ENCODE peak calls at places on chromosome 22, in seven cellular contexts. One of them, this sample, is unnamed.

GRCh38 chr22:28268845-28269244 is 349.8 kb upstream of the PITPNB start:
- DNase-seq in fibroblast of lung: no peak
- DNase-seq in brain microvascular endothelial cell: no peak
- DNase-seq in ovary: no peak
- DNase-seq in A549: no peak
- DNase-seq in GM23338: no peak
- DNase-seq in cardiac muscle cell: no peak
- DNase-seq in this sample: no peak

GRCh38 chr22:17243524-17243923 is 24.3 kb upstream of the ADA2 start:
- DNase-seq in GM23338: no peak
- DNase-seq in brain microvascular endothelial cell: no peak
- DNase-seq in ovary: no peak
- DNase-seq in cardiac muscle cell: no peak
- DNase-seq in fibroblast of lung: no peak
- DNase-seq in A549: peak; percentile 9
- DNase-seq in this sample: no peak

GRCh38 chr22:45551310-45552016 is 48.8 kb downstream of the FBLN1 start:
- DNase-seq in fibroblast of lung: no peak
- DNase-seq in brain microvascular endothelial cell: no peak
- DNase-seq in ovary: peak; percentile 75
- DNase-seq in cardiac muscle cell: peak; percentile 28
- DNase-seq in A549: no peak
- DNase-seq in GM23338: no peak
- DNase-seq in this sample: no peak

GRCh38 chr22:19604711-19605268 is 80.6 kb upstream of the CLDN5 start:
- DNase-seq in A549: no peak
- DNase-seq in fibroblast of lung: no peak
- DNase-seq in brain microvascular endothelial cell: no peak
- DNase-seq in cardiac muscle cell: no peak
- DNase-seq in ovary: no peak
- DNase-seq in GM23338: no peak
- DNase-seq in this sample: no peak

GRCh38 chr22:48347311-48347710 is 1480.4 kb downstream of the BRD1 start:
- DNase-seq in A549: no peak
- DNase-seq in cardiac muscle cell: no peak
- DNase-seq in ovary: no peak
- DNase-seq in brain microvascular endothelial cell: no peak
- DNase-seq in fibroblast of lung: no peak
- DNase-seq in GM23338: no peak
- DNase-seq in this sample: no peak

GRCh38 chr22:17232406-17232805 is 13.2 kb upstream of the ADA2 start:
- DNase-seq in A549: no peak
- DNase-seq in GM23338: peak; percentile 42
- DNase-seq in cardiac muscle cell: no peak
- DNase-seq in fibroblast of lung: no peak
- DNase-seq in ovary: no peak
- DNase-seq in brain microvascular endothelial cell: no peak
- DNase-seq in this sample: no peak

GRCh38 chr22:20750461-20751184 is 23.3 kb upstream of the SERPIND1 start:
- DNase-seq in brain microvascular endothelial cell: peak; percentile 86
- DNase-seq in A549: peak; percentile 25
- DNase-seq in ovary: peak; percentile 62
- DNase-seq in GM23338: no peak
- DNase-seq in fibroblast of lung: peak; percentile 78
- DNase-seq in cardiac muscle cell: peak; percentile 84
- DNase-seq in this sample: peak; percentile 75

GRCh38 chr22:49163960-49164690 is 663.5 kb downstream of the BRD1 start:
- DNase-seq in A549: no peak
- DNase-seq in GM23338: no peak
- DNase-seq in brain microvascular endothelial cell: no peak
- DNase-seq in fibroblast of lung: no peak
- DNase-seq in cardiac muscle cell: no peak
- DNase-seq in ovary: no peak
- DNase-seq in this sample: no peak

GRCh38 chr22:16866167-16866566 is 41.0 kb upstream of the XKR3 start:
- DNase-seq in brain microvascular endothelial cell: no peak
- DNase-seq in cardiac muscle cell: no peak
- DNase-seq in GM23338: no peak
- DNase-seq in fibroblast of lung: no peak
- DNase-seq in A549: no peak
- DNase-seq in ovary: no peak
- DNase-seq in this sample: no peak

GRCh38 chr22:40637181-40638150 is 947 bp upstream of the MRTFA start:
- DNase-seq in ovary: no peak
- DNase-seq in brain microvascular endothelial cell: no peak
- DNase-seq in cardiac muscle cell: no peak
- DNase-seq in fibroblast of lung: no peak
- DNase-seq in A549: no peak
- DNase-seq in GM23338: peak; percentile 37
- DNase-seq in this sample: peak; percentile 56

GRCh38 chr22:40636380-40637180 is at the start of gene MRTFA:
- DNase-seq in ovary: peak; percentile 100
- DNase-seq in cardiac muscle cell: peak; percentile 100
- DNase-seq in fibroblast of lung: peak; percentile 100
- DNase-seq in A549: peak; percentile 99
- DNase-seq in GM23338: peak; percentile 100
- DNase-seq in brain microvascular endothelial cell: peak; percentile 100
- DNase-seq in this sample: peak; percentile 100

GRCh38 chr22:40635940-40636379 is 559 bp downstream of the MRTFA start:
- DNase-seq in ovary: no peak
- DNase-seq in fibroblast of lung: no peak
- DNase-seq in GM23338: peak; percentile 50
- DNase-seq in cardiac muscle cell: no peak
- DNase-seq in brain microvascular endothelial cell: no peak
- DNase-seq in A549: no peak
- DNase-seq in this sample: no peak

GRCh38 chr22:40634119-40634903 is 2.2 kb downstream of the MRTFA start:
- DNase-seq in fibroblast of lung: no peak
- DNase-seq in ovary: no peak
- DNase-seq in brain microvascular endothelial cell: no peak
- DNase-seq in A549: no peak
- DNase-seq in GM23338: no peak
- DNase-seq in cardiac muscle cell: no peak
- DNase-seq in this sample: no peak

DNA sequence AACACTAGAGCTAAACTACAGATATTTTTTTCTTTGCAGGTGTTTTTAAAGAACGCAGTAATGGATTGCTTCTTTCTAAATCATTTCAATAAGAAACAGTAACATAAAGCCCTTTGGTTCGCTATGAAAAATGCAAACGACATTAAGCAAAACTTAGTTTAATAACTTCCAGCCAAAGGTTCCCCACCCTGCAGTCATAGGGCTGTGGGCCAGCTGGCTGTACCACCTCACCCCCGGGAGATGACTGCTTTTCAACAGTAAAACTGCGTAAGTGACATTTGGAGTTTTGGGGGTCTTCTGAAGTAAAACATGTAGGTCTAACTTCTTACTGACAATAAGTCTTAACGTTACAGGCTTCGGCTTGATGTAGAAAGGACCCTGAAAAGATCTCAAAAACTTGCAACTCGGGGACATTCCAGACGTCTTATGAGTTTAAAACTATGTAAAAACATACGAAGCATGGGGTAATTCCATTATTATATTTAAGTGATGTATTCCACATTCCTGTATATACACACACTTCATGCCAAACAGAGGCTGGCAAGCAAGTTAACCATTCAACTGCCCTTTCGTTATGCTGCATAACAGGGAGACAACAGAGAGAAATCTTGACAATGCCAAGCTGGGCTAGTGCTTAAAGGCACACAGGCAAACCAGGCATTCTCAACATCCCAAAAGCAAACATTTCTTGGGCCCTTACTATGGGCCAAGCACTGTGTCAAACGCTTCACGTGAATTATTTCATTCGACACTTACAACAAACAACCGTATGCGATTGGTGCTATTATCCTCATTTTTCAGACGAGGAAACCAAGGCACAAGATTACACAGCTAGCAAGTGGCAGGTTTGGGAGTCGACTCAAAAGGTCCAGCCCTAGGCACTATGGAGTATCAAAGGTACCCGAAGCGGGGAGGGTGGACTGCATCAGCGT is 1.2 kb downstream of the MRTFA start:
- DNase-seq in A549: no peak
- DNase-seq in fibroblast of lung: peak; percentile 56
- DNase-seq in GM23338: peak; percentile 17
- DNase-seq in cardiac muscle cell: peak; percentile 37
- DNase-seq in ovary: no peak
- DNase-seq in brain microvascular endothelial cell: no peak
- DNase-seq in this sample: no peak
- H3K27ac ChIP-seq in A549: peak overlapping the region; percentile 89
- H3K27ac ChIP-seq in fibroblast of lung: peak overlapping the region; percentile 92
- H3K27ac ChIP-seq in GM23338: no peak overlapping the region
- H3K27ac ChIP-seq in cardiac muscle cell: no peak overlapping the region
- H3K27ac ChIP-seq in ovary: peak overlapping the region; percentile 90
- H3K27ac ChIP-seq in brain microvascular endothelial cell: no peak overlapping the region
- H3K27ac ChIP-seq in this sample: peak overlapping the region; percentile 95

GRCh38 chr22:23270212-23270733 is 90.0 kb downstream of the BCR start:
- DNase-seq in GM23338: peak; percentile 57
- DNase-seq in cardiac muscle cell: no peak
- DNase-seq in fibroblast of lung: peak; percentile 27
- DNase-seq in ovary: no peak
- DNase-seq in A549: no peak
- DNase-seq in brain microvascular endothelial cell: no peak
- DNase-seq in this sample: no peak
- TF ChIP-seq CTCF in GM23338: no peak
- TF ChIP-seq CTCF in cardiac muscle cell: no peak
- TF ChIP-seq CTCF in fibroblast of lung: peak; percentile 54
- TF ChIP-seq CTCF in ovary: no peak
- TF ChIP-seq CTCF in A549: no peak
- TF ChIP-seq CTCF in brain microvascular endothelial cell: peak; percentile 48
- TF ChIP-seq CTCF in this sample: no peak

GRCh38 chr22:41365425-41365824 is 16.3 kb upstream of the TEF start:
- DNase-seq in cardiac muscle cell: no peak
- DNase-seq in ovary: no peak
- DNase-seq in fibroblast of lung: no peak
- DNase-seq in A549: no peak
- DNase-seq in GM23338: no peak
- DNase-seq in brain microvascular endothelial cell: no peak
- DNase-seq in this sample: no peak

GRCh38 chr22:41367680-41368542 is 13.8 kb upstream of the TEF start:
- DNase-seq in brain microvascular endothelial cell: no peak
- DNase-seq in cardiac muscle cell: peak; percentile 62
- DNase-seq in fibroblast of lung: no peak
- DNase-seq in A549: no peak
- DNase-seq in GM23338: peak; percentile 45
- DNase-seq in ovary: peak; percentile 69
- DNase-seq in this sample: peak; percentile 66

GRCh38 chr22:41368543-41368817 is 13.3 kb upstream of the TEF start:
- DNase-seq in GM23338: no peak
- DNase-seq in cardiac muscle cell: no peak
- DNase-seq in brain microvascular endothelial cell: no peak
- DNase-seq in fibroblast of lung: no peak
- DNase-seq in A549: no peak
- DNase-seq in ovary: no peak
- DNase-seq in this sample: no peak

GRCh38 chr22:41366323-41367014 is 15.3 kb upstream of the TEF start:
- DNase-seq in ovary: no peak
- DNase-seq in fibroblast of lung: peak; percentile 11
- DNase-seq in cardiac muscle cell: no peak
- DNase-seq in A549: no peak
- DNase-seq in GM23338: no peak
- DNase-seq in brain microvascular endothelial cell: no peak
- DNase-seq in this sample: no peak

DNA sequence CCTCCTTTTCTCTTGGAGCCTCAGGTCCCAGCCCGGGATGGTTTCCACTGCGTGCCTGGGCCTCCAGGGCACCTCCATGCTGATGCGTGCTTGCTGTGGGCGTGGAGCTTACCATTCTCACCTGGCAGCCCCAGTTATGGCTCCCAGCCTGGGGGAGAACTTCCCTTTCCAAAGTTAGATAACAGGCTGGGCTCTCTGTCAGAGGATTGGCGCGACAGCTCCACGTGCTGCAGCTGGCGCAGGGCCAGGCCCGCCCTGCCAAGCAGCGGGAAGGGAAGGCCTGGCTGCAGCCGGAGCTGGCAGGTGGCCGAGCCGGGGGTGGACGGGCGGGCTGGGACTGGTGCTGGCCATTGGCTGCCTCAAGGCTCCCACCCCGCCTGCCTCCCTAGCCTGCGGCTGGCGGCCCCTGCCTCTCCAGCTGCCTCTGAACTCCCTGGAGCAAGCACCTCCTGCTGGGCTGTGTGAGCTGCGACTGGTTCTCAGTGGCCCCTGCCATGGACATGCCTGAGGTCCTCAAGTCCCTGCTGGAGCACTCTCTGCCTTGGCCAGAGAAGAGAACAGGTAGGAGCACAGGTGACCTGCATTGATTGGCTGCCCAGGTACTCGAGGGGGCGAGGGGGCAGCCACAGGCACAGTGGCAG is 14.6 kb upstream of the TEF start:
- DNase-seq in brain microvascular endothelial cell: peak; percentile 92
- DNase-seq in fibroblast of lung: peak; percentile 96
- DNase-seq in GM23338: peak; percentile 58
- DNase-seq in cardiac muscle cell: peak; percentile 99
- DNase-seq in A549: peak; percentile 57
- DNase-seq in ovary: peak; percentile 99
- DNase-seq in this sample: peak; percentile 98
- H3K4me3 ChIP-seq in brain microvascular endothelial cell: no peak overlapping the region
- H3K4me3 ChIP-seq in fibroblast of lung: peak overlapping the region; percentile 20
- H3K4me3 ChIP-seq in GM23338: no peak overlapping the region
- H3K4me3 ChIP-seq in cardiac muscle cell: no peak overlapping the region
- H3K4me3 ChIP-seq in A549: no peak overlapping the region
- H3K4me3 ChIP-seq in ovary: peak overlapping the region; percentile 62
- H3K4me3 ChIP-seq in this sample: peak overlapping the region; percentile 54

DNA sequence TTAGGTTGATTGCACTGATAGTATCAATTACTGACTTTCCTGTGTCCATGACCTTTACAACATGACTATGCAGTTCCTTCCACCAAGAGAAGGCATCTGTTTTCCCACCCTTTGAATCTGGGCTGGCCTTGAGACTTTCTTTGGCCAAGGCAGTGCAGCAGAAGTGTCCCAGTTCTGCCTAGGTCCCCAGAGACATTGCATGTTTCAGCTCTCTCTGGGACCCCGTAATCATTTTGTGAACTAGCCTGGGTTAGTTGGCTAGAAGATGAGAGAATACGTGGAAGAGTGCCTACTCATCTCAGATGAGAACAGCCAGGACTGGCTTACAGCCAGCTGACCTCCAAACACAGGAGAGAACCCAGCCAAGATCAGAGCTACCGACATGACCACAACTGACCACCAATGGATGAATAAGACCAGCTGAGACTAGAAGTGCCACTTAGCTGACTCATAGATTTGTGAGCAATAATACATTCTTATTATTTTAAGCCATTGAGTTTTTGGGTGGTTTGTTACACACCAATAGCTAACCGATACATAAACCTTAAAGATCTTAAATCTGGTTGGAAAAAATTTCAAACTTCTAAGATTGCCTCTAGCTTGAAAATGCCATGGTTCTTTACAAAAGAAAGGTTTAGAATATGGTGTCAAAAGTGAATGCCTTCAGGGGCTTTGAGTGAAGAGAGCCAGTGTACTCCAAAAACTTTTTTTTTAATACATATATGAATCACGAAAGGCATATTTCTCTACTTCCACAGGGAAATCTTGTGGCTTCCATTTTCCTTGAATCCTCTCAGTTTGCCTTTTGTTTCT is 145.2 kb downstream of the FBXO7 start:
- DNase-seq in fibroblast of lung: peak; percentile 87
- DNase-seq in ovary: peak; percentile 59
- DNase-seq in A549: peak; percentile 25
- DNase-seq in GM23338: no peak
- DNase-seq in cardiac muscle cell: peak; percentile 80
- DNase-seq in brain microvascular endothelial cell: peak; percentile 76
- DNase-seq in this sample: no peak
- H3K27ac ChIP-seq in fibroblast of lung: no peak overlapping the region
- H3K27ac ChIP-seq in ovary: no peak overlapping the region
- H3K27ac ChIP-seq in A549: no peak overlapping the region
- H3K27ac ChIP-seq in GM23338: no peak overlapping the region
- H3K27ac ChIP-seq in cardiac muscle cell: no peak overlapping the region
- H3K27ac ChIP-seq in brain microvascular endothelial cell: no peak overlapping the region
- H3K27ac ChIP-seq in this sample: no peak overlapping the region

This sample was measured in heart left ventricle.